ENCODE peak calls at places on chromosomes 1 and 21, in four cellular contexts. Y is kidney, A is GM12865, U is spleen. E is an unnamed sample.

GRCh38 chr21:18608226-18608625 is 204.6 kb upstream of the TMPRSS15 start:
- DNase-seq in Y (no peak), A (no peak), U (no peak), E (no peak)

GRCh38 chr1:163046071-163046470 is 23.1 kb upstream of the RGS4 start:
- DNase-seq in Y (no peak), A (no peak), U (no peak), E (no peak)

GRCh38 chr21:25350056-25350455 is 257.2 kb downstream of the MRPL39 start:
- DNase-seq in Y (no peak), A (peak), U (no peak), E (peak)

GRCh38 chr1:22108343-22109135 is 34.4 kb downstream of the WNT4 start:
- DNase-seq in Y (peak), A (no peak), U (no peak), E (no peak)

GRCh38 chr21:45552696-45553391 is 10.6 kb upstream of the SLC19A1 start:
- DNase-seq in Y (peak), A (no peak), U (peak), E (no peak)

GRCh38 chr1:189658381-189658780 is 819.3 kb downstream of the BRINP3 start:
- DNase-seq in Y (no peak), A (no peak), U (no peak), E (no peak)

GRCh38 chr1:16393255-16394177 is 26.5 kb downstream of the SZRD1 start:
- DNase-seq in Y (no peak), A (no peak), U (no peak), E (no peak)

GRCh38 chr1:229885568-229886495 is 181.2 kb upstream of the GALNT2 start:
- DNase-seq in Y (no peak), A (no peak), U (no peak), E (no peak)

GRCh38 chr21:26849428-26850115 is 4.4 kb upstream of the ADAMTS1 start:
- DNase-seq in Y (no peak), A (peak), U (no peak), E (no peak)

GRCh38 chr1:227058321-227058751 is 118.2 kb downstream of the COQ8A start:
- DNase-seq in Y (no peak), A (no peak), U (no peak), E (no peak)

GRCh38 chr1:223363057-223363855 is 720 bp downstream of the SUSD4 start:
- DNase-seq in Y (peak), A (no peak), U (no peak), E (no peak)

GRCh38 chr1:13764933-13765332 is 64.9 kb downstream of the PRDM2 start:
- DNase-seq in Y (no peak), A (peak), U (no peak), E (no peak)

GRCh38 chr21:33332143-33332542 is 7.4 kb downstream of the IFNAR1 start:
- DNase-seq in Y (no peak), A (peak), U (no peak), E (peak)

GRCh38 chr1:112527266-112528010 is 18.7 kb downstream of the WNT2B start:
- DNase-seq in Y (no peak), A (no peak), U (no peak), E (no peak)

GRCh38 chr21:15775981-15776380 is 46.2 kb downstream of the USP25 start:
- DNase-seq in Y (no peak), A (no peak), U (no peak), E (no peak)

GRCh38 chr1:246724725-246725095 is 501 bp downstream of the SCCPDH start:
- DNase-seq in Y (no peak), A (peak), U (no peak), E (peak)

GRCh38 chr1:216739771-216740170 is 16.5 kb upstream of the ESRRG start:
- DNase-seq in Y (no peak), A (no peak), U (no peak), E (no peak)

GRCh38 chr1:33342041-33342723 is 21.3 kb upstream of the A3GALT2 start:
- DNase-seq in Y (peak), A (peak), U (no peak), E (no peak)

GRCh38 chr1:935751-936231 is 12.1 kb downstream of the SAMD11 start:
- DNase-seq in Y (no peak), A (no peak), U (no peak), E (no peak)

GRCh38 chr1:20725189-20726106 is 7.1 kb downstream of the SH2D5 start:
- DNase-seq in Y (no peak), A (no peak), U (no peak), E (no peak)

GRCh38 chr21:30769724-30770431 is 14.7 kb upstream of the KRTAP21-1 start:
- DNase-seq in Y (no peak), A (no peak), U (no peak), E (no peak)

GRCh38 chr1:3173113-3173745 is 104.2 kb downstream of the PRDM16 start:
- DNase-seq in Y (no peak), A (no peak), U (no peak), E (no peak)

GRCh38 chr1:115189814-115190541 is 100.7 kb upstream of the TSPAN2 start:
- DNase-seq in Y (no peak), A (no peak), U (no peak), E (no peak)

GRCh38 chr1:193538690-193539089 is 352.3 kb upstream of the B3GALT2 start:
- DNase-seq in Y (no peak), A (no peak), U (no peak), E (no peak)

GRCh38 chr1:176567190-176567794 is 104.3 kb downstream of the PAPPA2 start:
- DNase-seq in Y (no peak), A (no peak), U (no peak), E (no peak)

GRCh38 chr1:93672477-93673158 is 9.0 kb downstream of the BCAR3 start:
- DNase-seq in Y (no peak), A (no peak), U (no peak), E (no peak)

GRCh38 chr1:41917835-41918449 is 780 bp downstream of the HIVEP3 start:
- DNase-seq in Y (peak), A (peak), U (peak), E (peak)

GRCh38 chr1:112719706-112720105 is 4.6 kb upstream of the PPM1J start:
- DNase-seq in Y (no peak), A (no peak), U (no peak), E (no peak)

DNA sequence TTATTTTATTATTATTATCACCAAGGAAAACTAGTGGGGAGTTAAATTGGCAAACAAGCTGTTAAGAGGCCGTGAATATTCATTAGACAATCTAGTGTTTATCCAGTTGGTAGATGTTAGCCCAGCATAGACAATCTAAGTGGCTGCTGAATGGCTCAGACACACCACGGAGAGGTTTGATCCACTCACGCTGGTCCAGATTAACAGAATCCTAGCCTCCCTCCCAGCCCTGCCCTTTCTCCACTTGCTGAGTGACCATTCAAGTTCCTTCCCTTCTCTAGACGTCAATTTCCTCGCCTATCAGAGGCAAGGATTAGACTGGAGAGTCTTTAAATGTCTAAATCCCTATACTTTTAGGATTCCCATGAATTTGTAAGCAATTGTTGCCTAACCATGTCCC is 80.1 kb downstream of the RRAGC start:
- DNase-seq in Y (no peak), A (no peak), U (no peak), E (no peak)
- TF ChIP-seq CTCF in Y (no peak), A (no peak), U (no peak), E (no peak)

GRCh38 chr1:6897138-6897537 is 111.9 kb downstream of the CAMTA1 start:
- DNase-seq in Y (no peak), A (no peak), U (no peak), E (no peak)

GRCh38 chr1:6902153-6902552 is 116.9 kb downstream of the CAMTA1 start:
- DNase-seq in Y (no peak), A (no peak), U (no peak), E (no peak)

GRCh38 chr1:6899621-6900020 is 114.4 kb downstream of the CAMTA1 start:
- DNase-seq in Y (no peak), A (no peak), U (no peak), E (no peak)

GRCh38 chr1:6904476-6905170 is 119.4 kb downstream of the CAMTA1 start:
- DNase-seq in Y (no peak), A (no peak), U (no peak), E (no peak)

GRCh38 chr1:6899141-6899540 is 113.9 kb downstream of the CAMTA1 start:
- DNase-seq in Y (no peak), A (no peak), U (no peak), E (no peak)
- TF ChIP-seq CTCF in Y (no peak), A (no peak), U (no peak), E (no peak)

GRCh38 chr1:201481761-201482493 is 12.9 kb upstream of the PHLDA3 start:
- DNase-seq in Y (peak), A (peak), U (peak), E (peak)

GRCh38 chr1:201481004-201481380 is 12.0 kb upstream of the PHLDA3 start:
- DNase-seq in Y (no peak), A (no peak), U (no peak), E (no peak)

GRCh38 chr1:201482755-201483154 is 13.8 kb upstream of the PHLDA3 start:
- DNase-seq in Y (no peak), A (peak), U (no peak), E (peak)

GRCh38 chr1:201479331-201479730 is 10.3 kb upstream of the PHLDA3 start:
- DNase-seq in Y (no peak), A (no peak), U (no peak), E (no peak)

GRCh38 chr1:201480231-201481003 is 11.4 kb upstream of the PHLDA3 start:
- DNase-seq in Y (peak), A (peak), U (peak), E (peak)
- TF ChIP-seq CTCF in Y (peak), A (no peak), U (no peak), E (no peak)

GRCh38 chr1:44289530-44289929 is 65.5 kb downstream of the ERI3 start:
- DNase-seq in Y (no peak), A (no peak), U (no peak), E (no peak)

GRCh38 chr1:44290250-44291094 is 64.6 kb downstream of the ERI3 start:
- DNase-seq in Y (no peak), A (no peak), U (no peak), E (no peak)

GRCh38 chr1:44293761-44294315 is 61.2 kb downstream of the ERI3 start:
- DNase-seq in Y (peak), A (no peak), U (no peak), E (no peak)

GRCh38 chr1:44294588-44295007 is 60.5 kb downstream of the ERI3 start:
- DNase-seq in Y (peak), A (no peak), U (no peak), E (no peak)

GRCh38 chr1:44292641-44293040 is 62.4 kb downstream of the ERI3 start:
- DNase-seq in Y (no peak), A (no peak), U (no peak), E (no peak)
- TF ChIP-seq CTCF in Y (no peak), A (no peak), U (no peak), E (no peak)

GRCh38 chr1:202563818-202564217 is 146.4 kb downstream of the SYT2 start:
- DNase-seq in Y (no peak), A (no peak), U (no peak), E (no peak)

GRCh38 chr1:202564958-202565497 is 145.2 kb downstream of the SYT2 start:
- DNase-seq in Y (no peak), A (peak), U (no peak), E (no peak)

GRCh38 chr1:202562443-202563060 is 147.7 kb downstream of the SYT2 start:
- DNase-seq in Y (no peak), A (no peak), U (no peak), E (no peak)

GRCh38 chr1:202561240-202561639 is 149.0 kb downstream of the SYT2 start:
- DNase-seq in Y (no peak), A (no peak), U (no peak), E (no peak)

DNA sequence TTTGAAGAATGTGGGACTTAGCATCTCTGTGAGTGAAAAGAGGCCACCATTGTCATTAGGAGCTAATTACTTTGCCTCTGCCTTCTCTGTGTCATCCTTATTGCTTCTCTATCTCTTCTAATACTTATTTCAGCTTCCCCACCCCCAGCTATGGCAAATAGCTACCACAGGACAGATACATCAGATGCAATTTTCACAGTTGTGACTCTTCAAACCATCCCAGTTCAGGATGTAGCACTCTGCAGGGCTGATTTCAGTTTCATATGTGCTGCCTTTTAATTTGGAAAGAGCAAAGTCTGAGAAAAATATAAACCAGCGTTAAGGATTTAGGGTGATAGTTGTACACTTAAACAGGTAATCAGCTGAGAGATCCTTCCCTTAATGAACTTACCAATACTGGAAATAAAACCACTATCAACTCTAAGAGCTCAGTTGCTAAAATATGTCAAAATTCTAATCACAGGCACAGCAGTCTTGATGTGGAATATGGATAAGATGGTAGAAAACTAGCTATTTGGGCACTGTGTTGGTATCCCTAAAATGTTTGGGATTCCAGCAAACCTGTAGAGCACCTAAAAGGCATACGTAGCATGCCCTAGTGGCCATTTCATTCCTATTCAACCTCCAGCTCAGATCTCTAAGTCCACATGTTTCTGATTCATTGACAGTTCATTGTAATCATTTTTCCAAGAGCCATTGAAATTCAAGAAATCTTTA is 148.4 kb downstream of the SYT2 start:
- DNase-seq in Y (no peak), A (peak), U (no peak), E (no peak)
- TF ChIP-seq CTCF in Y (no peak), A (no peak), U (no peak), E (no peak)

DNA sequence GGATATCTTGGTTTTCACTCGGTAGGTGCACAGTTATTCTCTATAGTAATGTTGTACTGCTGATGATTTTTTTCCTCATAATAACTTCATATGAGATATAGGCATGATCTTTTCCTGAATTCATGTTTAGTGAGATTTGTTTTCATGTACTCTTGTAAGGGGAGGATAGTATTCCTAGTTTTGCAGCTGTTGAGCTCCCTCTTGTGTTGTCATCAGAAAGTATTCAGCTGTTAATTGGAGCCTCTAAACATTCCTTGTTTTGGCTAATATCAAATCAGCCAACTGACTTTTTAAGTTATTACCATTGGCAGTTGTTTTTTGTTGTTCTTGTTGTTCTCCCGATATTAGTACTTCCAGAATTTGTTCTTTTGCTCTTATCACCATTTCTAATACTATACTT is 24.4 kb downstream of the OR10R2 start:
- DNase-seq in Y (no peak), A (peak), U (no peak), E (peak)
- TF ChIP-seq CTCF in Y (peak), A (peak), U (peak), E (no peak)

GRCh38 chr1:27568247-27569087 is 35.5 kb downstream of the AHDC1 start:
- DNase-seq in Y (peak), A (peak), U (peak), E (peak)
- TF ChIP-seq CTCF in Y (peak), A (peak), U (peak), E (peak)